ENCODE peak calls at places on chromosomes 2 and 18, in seven cellular contexts. M is uterus, B is esophagus squamous epithelium, Z is PC-3, X is breast epithelium, O is sigmoid colon, S is psoas muscle. T is an unnamed sample. For H3K9me3 and H3K27me3, the result is how much of the 10 kb centered on the place peaks cover.

GRCh38 chr2:98601532-98602132 is 6.7 kb downstream of the COA5 start:
- DNase-seq in M (no peak), B (no peak), Z (peak), X (no peak), O (no peak), S (no peak), T (no peak)

GRCh38 chr2:117232305-117232704 is 582.2 kb upstream of the DDX18 start:
- DNase-seq in M (no peak), B (no peak), Z (no peak), X (no peak), O (no peak), S (no peak), T (no peak)

GRCh38 chr2:28108143-28108542 is 217.6 kb downstream of the BABAM2 start:
- DNase-seq in M (no peak), B (no peak), Z (no peak), X (no peak), O (no peak), S (no peak), T (no peak)

GRCh38 chr2:98308532-98308931 is 37.7 kb upstream of the CNGA3 start:
- DNase-seq in M (no peak), B (no peak), Z (no peak), X (no peak), O (no peak), S (no peak), T (no peak)

GRCh38 chr18:71105078-71105819 is 816.4 kb downstream of the SOCS6 start:
- DNase-seq in M (no peak), B (no peak), Z (peak), X (no peak), O (no peak), S (no peak), T (no peak)

GRCh38 chr2:111930875-111931274 is 32.5 kb downstream of the MERTK start:
- DNase-seq in M (no peak), B (no peak), Z (peak), X (no peak), O (no peak), S (no peak), T (no peak)

GRCh38 chr2:26330604-26331003 is 15.3 kb upstream of the SELENOI start:
- DNase-seq in M (no peak), B (no peak), Z (no peak), X (no peak), O (no peak), S (no peak), T (no peak)

GRCh38 chr2:160835166-160835565 is 325.1 kb upstream of the TANK start:
- DNase-seq in M (no peak), B (no peak), Z (no peak), X (no peak), O (no peak), S (no peak), T (no peak)

GRCh38 chr2:221212105-221212504 is 360.0 kb downstream of the EPHA4 start:
- DNase-seq in M (no peak), B (no peak), Z (no peak), X (no peak), O (no peak), S (no peak), T (no peak)

DNA sequence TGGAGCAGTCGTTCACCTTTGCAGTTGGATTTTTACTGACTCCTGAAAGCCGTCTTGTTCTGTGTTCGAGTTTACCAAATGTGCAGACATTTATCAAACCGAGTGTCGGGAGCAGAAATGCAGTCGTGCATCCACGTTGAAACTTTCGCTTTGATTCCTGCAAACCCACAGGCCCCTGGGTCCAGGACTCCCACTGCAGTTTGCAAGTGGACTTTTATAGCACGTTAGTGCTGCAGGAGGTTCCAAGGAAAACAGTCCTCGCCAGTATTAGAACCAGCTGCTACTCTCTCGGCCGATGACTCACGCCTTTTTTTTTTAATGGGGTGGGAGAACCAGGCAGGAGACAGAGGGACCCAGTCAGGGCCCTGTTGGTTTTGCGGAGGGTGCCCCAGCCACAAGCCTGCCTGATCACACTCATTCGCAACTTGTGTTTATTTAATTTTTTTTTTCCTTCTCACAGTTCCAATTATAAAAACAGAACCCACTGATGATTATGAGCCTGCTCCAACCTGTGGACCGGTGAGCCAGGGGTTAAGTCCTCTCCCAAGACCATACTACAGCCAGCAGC is 90.1 kb downstream of the NFATC1 start:
- DNase-seq in M (no peak), B (no peak), Z (peak), X (no peak), O (peak), S (peak), T (no peak)
- H3K9me3 ChIP-seq in M (under half), B (under half), Z (under half), X (under half), O (under half), S (under half), T (under half)

GRCh38 chr2:45011621-45012602 is 2.7 kb upstream of the SIX2 start:
- DNase-seq in M (no peak), B (no peak), Z (no peak), X (no peak), O (no peak), S (no peak), T (no peak)
- H3K27me3 ChIP-seq in M (under half), B (under half), Z (under half), X (half or more), O (half or more), S (under half), T (under half)

GRCh38 chr2:57139179-57139578 is 907.4 kb upstream of the VRK2 start:
- DNase-seq in M (no peak), B (no peak), Z (peak), X (no peak), O (no peak), S (no peak), T (no peak)
- H3K9me3 ChIP-seq in M (under half), B (under half), Z (under half), X (under half), O (under half), S (under half), T (under half)

GRCh38 chr18:21321711-21322110 is 79.7 kb downstream of the GREB1L start:
- DNase-seq in M (no peak), B (no peak), Z (no peak), X (no peak), O (no peak), S (no peak), T (no peak)
- H3K27me3 ChIP-seq in M (under half), B (under half), Z (under half), X (under half), O (under half), S (under half), T (under half)

GRCh38 chr2:134406716-134407115 is 152.8 kb downstream of the MGAT5 start:
- DNase-seq in M (no peak), B (no peak), Z (no peak), X (no peak), O (no peak), S (no peak), T (no peak)
- H3K9me3 ChIP-seq in M (under half), B (under half), Z (under half), X (under half), O (under half), S (under half), T (under half)

T was measured in gastrocnemius medialis.